ENCODE peak calls at places on chromosomes 11 and 22, in eight cellular contexts. F is heart right ventricle, M is sigmoid colon, W is lower leg skin, U is LNCaP clone FGC, D is MM.1S, E is GM23338, C is bronchial epithelial cell. Z is an unnamed sample.

GRCh38 chr11:119894916-119895315 is 165.9 kb upstream of the NECTIN1 start:
- DNase-seq in W (no peak), M (no peak), C (no peak), F (no peak), D (no peak), U (no peak), E (no peak), Z (no peak)

GRCh38 chr11:44261800-44262591 is 47.9 kb downstream of the ALX4 start:
- DNase-seq in E (no peak), U (no peak), C (peak), M (no peak), D (no peak), F (no peak), W (no peak), Z (no peak)

GRCh38 chr22:23282089-23282501 is 101.8 kb downstream of the BCR start:
- DNase-seq in U (no peak), D (no peak), M (peak), F (peak), W (peak), C (peak), E (no peak), Z (no peak)

GRCh38 chr11:130124096-130124495 is 35.5 kb upstream of the ST14 start:
- DNase-seq in F (peak), C (peak), U (no peak), W (peak), D (no peak), M (peak), E (no peak), Z (no peak)

GRCh38 chr11:103730151-103730940 is 306.1 kb upstream of the DDI1 start:
- DNase-seq in D (no peak), W (no peak), F (no peak), M (no peak), C (peak), E (no peak), U (no peak), Z (no peak)

GRCh38 chr11:95282337-95282751 is 51.3 kb upstream of the SESN3 start:
- DNase-seq in D (no peak), F (no peak), W (peak), M (peak), E (peak), U (no peak), C (no peak), Z (no peak)

GRCh38 chr11:44047931-44048431 is at the start of gene ACCSL:
- DNase-seq in M (peak), W (no peak), C (no peak), F (no peak), E (no peak), D (no peak), U (no peak), Z (no peak)

GRCh38 chr22:31940506-31940905 is 3.8 kb upstream of the YWHAH start:
- DNase-seq in W (no peak), F (no peak), U (no peak), E (no peak), C (no peak), D (no peak), M (no peak), Z (no peak)

GRCh38 chr22:32531955-32532818 is 57.6 kb downstream of the FBXO7 start:
- DNase-seq in U (no peak), M (peak), C (peak), F (peak), D (no peak), W (peak), E (peak), Z (no peak)

GRCh38 chr11:11390068-11390775 is 37.2 kb upstream of the CSNK2A3 start:
- DNase-seq in C (no peak), E (peak), M (no peak), D (no peak), U (no peak), W (no peak), F (no peak), Z (no peak)

GRCh38 chr11:59173964-59174663 is 2.2 kb downstream of the DTX4 start:
- DNase-seq in U (no peak), F (no peak), M (peak), D (no peak), W (no peak), C (peak), E (peak), Z (peak)

GRCh38 chr22:37824674-37825641 is 1.8 kb downstream of the GALR3 start:
- DNase-seq in C (no peak), F (no peak), M (no peak), D (no peak), W (no peak), U (no peak), E (peak), Z (no peak)

GRCh38 chr11:124922831-124923230 is 3.8 kb downstream of the HEPN1 start:
- DNase-seq in C (no peak), F (no peak), W (no peak), D (no peak), M (no peak), U (no peak), E (no peak), Z (no peak)

GRCh38 chr11:124918950-124919349 is at the start of gene HEPN1:
- DNase-seq in F (no peak), D (no peak), W (no peak), E (no peak), U (peak), M (no peak), C (no peak), Z (no peak)

GRCh38 chr11:124923296-124923695 is 4.2 kb downstream of the HEPN1 start:
- DNase-seq in M (no peak), F (no peak), E (no peak), W (no peak), U (no peak), C (no peak), D (no peak), Z (no peak)

GRCh38 chr11:124919836-124920755 is 1.0 kb downstream of the HEPN1 start:
- DNase-seq in E (no peak), M (no peak), D (no peak), C (no peak), U (no peak), F (no peak), W (no peak), Z (no peak)

DNA sequence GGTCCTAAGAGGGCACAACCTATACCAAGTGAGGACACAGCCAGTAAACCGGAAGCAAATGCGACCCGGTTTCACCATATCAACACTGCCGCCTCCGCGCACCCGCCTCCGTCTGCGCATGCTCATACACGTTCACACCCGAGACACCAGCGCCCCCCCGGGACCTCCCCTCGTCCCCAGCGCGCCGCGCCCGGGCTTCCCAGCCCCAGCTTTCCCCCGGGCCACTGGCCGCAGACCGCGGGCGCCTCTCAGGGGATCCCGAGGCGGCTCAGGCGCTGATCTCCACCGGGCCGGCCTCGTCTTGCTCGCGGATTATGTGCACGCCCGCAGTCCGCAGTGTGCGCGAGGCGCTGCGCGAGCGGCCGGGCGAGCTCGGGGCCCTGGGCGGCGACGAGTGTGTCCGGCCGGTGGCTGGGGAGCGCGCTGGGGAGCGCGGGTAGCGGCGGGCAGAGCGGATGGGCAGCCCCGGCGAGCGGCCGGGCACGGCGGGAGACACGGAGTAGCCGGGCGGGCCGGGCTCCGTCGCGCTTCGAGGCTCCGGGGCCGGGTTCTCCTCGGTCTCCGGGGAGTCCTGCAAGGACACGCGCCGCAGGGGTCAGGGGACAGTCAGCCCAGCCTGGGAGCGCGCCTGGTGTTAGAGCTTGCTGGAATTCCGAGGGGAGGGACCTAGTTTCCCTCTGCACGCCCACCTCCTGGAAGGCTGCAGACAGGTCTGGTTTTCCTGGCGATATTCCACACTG is 2.0 kb downstream of the HEPN1 start:
- DNase-seq in D (no peak), W (peak), E (peak), M (peak), F (peak), C (peak), U (no peak), Z (no peak)
- H3K4me3 ChIP-seq in D (no peak), W (peak), E (peak), M (peak), F (peak), C (peak), U (no peak), Z (no peak)

DNA sequence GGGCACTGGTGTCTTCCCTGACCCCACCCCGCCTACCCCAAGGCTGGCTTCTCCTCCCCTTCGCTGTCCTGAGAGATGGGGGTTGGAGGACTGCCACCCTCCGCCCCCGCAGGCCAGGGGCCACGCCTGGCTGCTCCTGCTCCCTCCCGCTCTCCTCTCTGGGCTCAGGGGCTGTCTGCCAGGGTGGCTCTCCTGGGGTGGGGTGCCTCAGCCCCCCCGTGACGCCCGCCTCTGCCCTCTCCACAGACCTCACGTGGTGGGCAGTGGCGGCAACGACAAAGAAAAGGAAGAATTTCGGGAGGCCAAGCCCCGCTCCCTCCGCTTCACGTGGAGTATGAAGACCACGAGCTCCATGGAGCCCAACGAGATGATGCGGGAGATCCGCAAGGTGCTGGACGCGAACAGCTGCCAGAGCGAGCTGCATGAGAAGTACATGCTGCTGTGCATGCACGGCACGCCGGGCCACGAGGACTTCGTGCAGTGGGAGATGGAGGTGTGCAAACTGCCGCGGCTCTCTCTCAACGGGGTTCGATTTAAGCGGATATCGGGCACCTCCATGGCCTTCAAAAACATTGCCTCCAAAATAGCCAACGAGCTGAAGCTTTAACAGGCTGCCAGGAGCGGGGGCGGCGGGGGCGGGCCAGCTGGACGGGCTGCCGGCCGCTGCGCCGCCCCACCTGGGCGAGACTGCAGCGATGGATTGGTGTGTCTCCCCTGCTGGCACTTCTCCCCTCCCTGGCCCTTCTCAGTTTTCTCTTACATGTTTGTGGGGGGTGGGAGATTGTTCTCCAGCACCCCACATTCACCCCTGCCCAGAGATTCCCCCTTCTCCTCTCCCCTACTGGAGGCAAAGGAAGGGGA is 8.1 kb downstream of the RCOR2 start:
- DNase-seq in E (no peak), M (no peak), D (no peak), W (no peak), C (no peak), U (no peak), F (peak), Z (no peak)
- H3K4me3 ChIP-seq in E (peak), M (no peak), D (no peak), W (no peak), C (no peak), U (no peak), F (no peak), Z (no peak)

GRCh38 chr11:76030286-76030685 is 176.0 kb downstream of the WNT11 start:
- DNase-seq in C (peak), M (no peak), E (peak), F (no peak), D (no peak), W (no peak), U (no peak), Z (no peak)

GRCh38 chr11:76023408-76024068 is 182.8 kb downstream of the WNT11 start:
- DNase-seq in U (no peak), E (no peak), W (no peak), C (peak), D (peak), M (no peak), F (no peak), Z (no peak)

GRCh38 chr11:76026862-76027261 is 179.4 kb downstream of the WNT11 start:
- DNase-seq in W (no peak), M (no peak), D (no peak), U (no peak), F (no peak), E (no peak), C (no peak), Z (no peak)

GRCh38 chr11:76025817-76026216 is 180.5 kb downstream of the WNT11 start:
- DNase-seq in E (no peak), D (no peak), U (no peak), W (no peak), M (no peak), C (no peak), F (no peak), Z (no peak)

GRCh38 chr11:76025068-76025467 is 181.2 kb downstream of the WNT11 start:
- DNase-seq in W (no peak), D (peak), M (no peak), F (no peak), C (no peak), E (no peak), U (no peak), Z (peak)
- H3K4me3 ChIP-seq in W (no peak), D (no peak), M (no peak), F (no peak), C (no peak), E (no peak), U (no peak), Z (no peak)

GRCh38 chr11:74417860-74418508 is 19.8 kb upstream of the PGM2L1 start:
- DNase-seq in W (no peak), C (peak), D (no peak), E (no peak), M (no peak), F (no peak), U (no peak), Z (no peak)

GRCh38 chr11:74418509-74418895 is 20.3 kb upstream of the PGM2L1 start:
- DNase-seq in D (no peak), U (no peak), C (peak), F (no peak), E (no peak), M (no peak), W (no peak), Z (peak)

GRCh38 chr11:74412733-74413359 is 14.6 kb upstream of the PGM2L1 start:
- DNase-seq in D (no peak), F (no peak), C (no peak), U (no peak), M (no peak), W (no peak), E (no peak), Z (no peak)

GRCh38 chr11:74417379-74417804 is 19.2 kb upstream of the PGM2L1 start:
- DNase-seq in D (no peak), U (peak), C (peak), F (no peak), M (no peak), E (peak), W (no peak), Z (peak)
- H3K4me3 ChIP-seq in D (no peak), U (no peak), C (no peak), F (no peak), M (no peak), E (no peak), W (no peak), Z (no peak)

DNA sequence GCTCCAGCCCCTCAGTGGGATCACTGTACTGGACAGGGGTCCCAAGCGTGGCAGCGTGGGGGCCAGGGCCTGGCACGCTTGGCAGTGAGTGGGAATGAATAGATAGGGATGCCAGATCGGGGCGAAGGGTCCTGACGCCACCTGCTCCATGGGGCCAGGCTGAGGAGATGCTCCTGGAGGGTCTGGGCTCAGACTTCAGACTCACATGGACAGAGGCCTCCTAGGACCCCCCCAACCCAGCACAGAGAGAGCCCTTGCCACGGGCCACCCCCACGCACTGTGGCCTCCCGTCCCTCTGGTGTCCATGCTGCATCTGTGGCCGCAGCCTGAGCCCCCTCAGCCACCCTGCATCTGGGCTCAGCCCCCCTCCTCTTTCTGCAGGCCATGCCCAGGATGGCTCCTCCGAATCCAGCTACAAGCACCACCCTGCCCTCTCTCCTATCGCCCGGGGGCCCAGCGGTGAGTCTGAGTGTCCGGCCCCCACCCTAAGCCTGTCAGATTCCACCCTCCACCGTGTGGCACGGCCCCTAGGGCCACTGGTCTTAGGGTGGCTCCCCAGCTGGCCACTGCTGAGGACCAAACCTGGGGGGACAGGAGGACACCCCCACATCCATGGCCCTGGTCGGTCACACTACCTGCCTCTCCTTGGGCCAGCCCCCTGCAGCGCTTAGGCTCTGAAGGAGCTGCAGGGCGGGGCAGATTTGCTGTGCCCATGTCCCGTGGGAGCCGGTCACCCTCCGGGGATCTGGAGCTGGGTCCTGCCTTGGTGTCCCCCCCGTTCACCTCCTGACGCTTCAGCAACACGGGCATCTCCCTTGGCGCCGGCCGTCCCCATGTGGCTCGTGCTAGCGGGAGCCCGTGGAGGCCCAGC is 2.7 kb downstream of the MUC5AC start:
- DNase-seq in E (no peak), U (no peak), W (no peak), M (no peak), F (peak), C (no peak), D (no peak), Z (no peak)
- H3K4me3 ChIP-seq in E (no peak), U (no peak), W (no peak), M (no peak), F (no peak), C (no peak), D (no peak), Z (no peak)

GRCh38 chr11:34425360-34425759 is 13.4 kb upstream of the CAT start:
- DNase-seq in W (no peak), M (no peak), U (no peak), D (no peak), F (no peak), E (no peak), C (no peak), Z (no peak)

GRCh38 chr11:34425863-34426262 is 12.9 kb upstream of the CAT start:
- DNase-seq in D (no peak), F (no peak), W (no peak), E (no peak), C (no peak), M (no peak), U (no peak), Z (no peak)

GRCh38 chr11:34423300-34423699 is 15.4 kb upstream of the CAT start:
- DNase-seq in E (no peak), D (no peak), U (peak), W (no peak), F (no peak), M (no peak), C (no peak), Z (no peak)

GRCh38 chr11:34426766-34427170 is 12.0 kb upstream of the CAT start:
- DNase-seq in E (no peak), F (no peak), D (no peak), C (no peak), W (no peak), M (no peak), U (no peak), Z (no peak)

DNA sequence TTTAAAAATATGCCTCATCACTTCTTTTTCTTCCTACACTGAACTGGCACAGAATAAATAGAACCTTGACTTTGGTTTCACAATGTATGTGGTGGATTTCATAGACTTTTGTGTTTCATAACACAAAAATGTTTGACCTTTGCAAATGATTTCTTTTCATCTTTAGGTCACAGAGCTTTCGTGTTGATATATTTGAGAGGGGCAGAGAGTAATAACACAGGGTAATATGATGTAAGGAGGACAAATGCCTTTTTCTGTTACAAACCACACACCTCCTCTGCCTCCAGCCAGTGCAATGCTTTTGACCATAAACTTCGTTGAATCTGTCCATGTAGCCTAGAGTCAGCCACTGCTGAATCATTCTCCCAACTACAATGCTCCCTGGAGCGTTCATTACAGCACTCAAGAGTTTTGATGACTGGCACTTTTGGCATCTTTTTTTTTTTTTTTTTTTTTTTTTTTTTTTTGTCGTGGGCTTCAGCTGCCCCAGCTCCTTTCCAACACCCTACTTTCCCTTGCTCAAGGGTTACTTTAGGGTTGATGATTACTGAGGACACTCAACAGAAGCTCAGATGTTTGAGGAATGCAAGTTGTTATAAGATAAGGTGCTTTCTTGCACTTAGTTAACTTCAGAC is 11.4 kb upstream of the CAT start:
- DNase-seq in W (no peak), E (no peak), U (no peak), D (no peak), F (no peak), C (peak), M (no peak), Z (no peak)
- H3K4me3 ChIP-seq in W (no peak), E (no peak), U (no peak), D (no peak), F (no peak), C (no peak), M (no peak), Z (no peak)

DNA sequence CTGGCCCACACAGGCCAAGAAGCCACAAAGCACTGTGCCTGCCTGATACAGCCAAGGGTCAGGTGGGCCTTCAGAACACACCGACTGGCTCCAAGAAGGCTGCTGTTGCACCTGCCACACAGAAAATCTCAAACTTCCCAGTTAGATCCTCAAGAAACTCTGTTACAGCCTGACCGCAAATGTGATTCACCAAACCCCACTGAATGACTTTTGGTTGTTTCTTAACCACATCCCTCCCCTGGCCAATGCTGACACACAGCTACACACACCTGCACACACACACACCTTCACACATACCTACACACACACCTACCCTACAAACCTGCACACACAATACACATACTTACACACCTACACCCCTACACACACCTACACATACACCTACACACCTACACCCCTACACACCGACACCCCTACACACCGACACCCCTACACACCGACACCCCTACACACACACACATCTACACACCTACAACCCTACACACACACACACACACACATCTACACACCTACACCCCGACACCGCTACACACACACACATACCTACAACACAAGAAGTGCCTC is 31.5 kb downstream of the CDKN1C start:
- DNase-seq in D (peak), M (no peak), C (peak), E (no peak), U (no peak), W (no peak), F (no peak), Z (no peak)
- H3K4me3 ChIP-seq in D (no peak), M (no peak), C (no peak), E (no peak), U (no peak), W (no peak), F (no peak), Z (no peak)